ENCODE peak calls at places on chromosomes 7 and 10, in seven cellular contexts. Y is fibroblast of lung, W is mammary epithelial cell, P is IMR-90, S is SK-N-SH, V is colonic mucosa, N is PC-3. H is an unnamed sample.
A peak's percentile ranks its signal among the peaks of the same experiment; 100 is the strongest.

GRCh38 chr10:8130973-8131911 is 76.8 kb downstream of the GATA3 start:
- DNase-seq in Y (peak; percentile 87), W (peak; percentile 99), P (peak; percentile 15), S (no peak), V (no peak), N (peak; percentile 86), H (no peak)

GRCh38 chr7:123538189-123538714 is 3.9 kb upstream of the IQUB start:
- DNase-seq in Y (peak; percentile 91), W (peak; percentile 70), P (peak; percentile 90), S (no peak), V (no peak), N (peak; percentile 72), H (no peak)

GRCh38 chr7:22271311-22271710 is 85.6 kb downstream of the RAPGEF5 start:
- DNase-seq in Y (no peak), W (no peak), P (no peak), S (no peak), V (no peak), N (no peak), H (no peak)

GRCh38 chr10:132515811-132516726 is 21.5 kb upstream of the INPP5A start:
- DNase-seq in Y (no peak), W (no peak), P (no peak), S (no peak), V (no peak), N (no peak), H (peak; percentile 46)

GRCh38 chr7:38673795-38674194 is 42.6 kb upstream of the AMPH start:
- DNase-seq in Y (peak; percentile 25), W (peak; percentile 87), P (peak; percentile 84), S (no peak), V (no peak), N (peak; percentile 60), H (no peak)

GRCh38 chr10:119669975-119670640 is 18.9 kb downstream of the BAG3 start:
- DNase-seq in Y (no peak), W (no peak), P (no peak), S (no peak), V (no peak), N (no peak), H (no peak)

GRCh38 chr7:17500718-17501117 is 202.3 kb downstream of the AHR start:
- DNase-seq in Y (no peak), W (no peak), P (no peak), S (no peak), V (no peak), N (no peak), H (no peak)

GRCh38 chr7:26083113-26083512 is 68.9 kb upstream of the NFE2L3 start:
- DNase-seq in Y (peak; percentile 70), W (peak; percentile 87), P (no peak), S (no peak), V (no peak), N (peak; percentile 88), H (no peak)

GRCh38 chr7:29622335-29623265 is 59.0 kb downstream of the PRR15 start:
- DNase-seq in Y (peak; percentile 96), W (peak; percentile 94), P (peak; percentile 85), S (peak; percentile 36), V (no peak), N (peak; percentile 94), H (no peak)

GRCh38 chr10:100516847-100517246 is 2.8 kb downstream of the SEC31B start:
- DNase-seq in Y (no peak), W (no peak), P (no peak), S (peak; percentile 36), V (no peak), N (no peak), H (peak; percentile 68)

GRCh38 chr10:17059197-17059688 is 70.4 kb downstream of the CUBN start:
- DNase-seq in Y (peak; percentile 96), W (peak; percentile 43), P (peak; percentile 95), S (no peak), V (no peak), N (peak; percentile 66), H (no peak)

GRCh38 chr7:95520136-95520535 is 34.4 kb downstream of the ASB4 start:
- DNase-seq in Y (no peak), W (no peak), P (no peak), S (no peak), V (no peak), N (no peak), H (no peak)

GRCh38 chr7:28207486-28208158 is 27.0 kb upstream of the JAZF1 start:
- DNase-seq in Y (peak; percentile 68), W (peak; percentile 74), P (no peak), S (no peak), V (no peak), N (peak; percentile 28), H (no peak)

GRCh38 chr10:71083457-71083975 is 128.9 kb upstream of the UNC5B start:
- DNase-seq in Y (no peak), W (no peak), P (no peak), S (peak; percentile 5), V (peak; percentile 9), N (no peak), H (peak; percentile 26)

GRCh38 chr7:137731436-137731835 is 115.3 kb downstream of the DGKI start:
- DNase-seq in Y (peak; percentile 45), W (no peak), P (peak; percentile 64), S (no peak), V (no peak), N (no peak), H (no peak)

GRCh38 chr10:48306870-48307531 is 524 bp downstream of the MAPK8 start:
- DNase-seq in Y (peak; percentile 62), W (peak; percentile 32), P (peak; percentile 35), S (peak; percentile 93), V (peak; percentile 60), N (peak; percentile 26), H (no peak)

GRCh38 chr10:28077889-28078288 is 79.0 kb upstream of the ODAD2 start:
- DNase-seq in Y (peak; percentile 76), W (peak; percentile 79), P (peak; percentile 47), S (no peak), V (no peak), N (peak; percentile 73), H (no peak)

GRCh38 chr7:132656846-132657776 is 80.8 kb upstream of the PLXNA4 start:
- DNase-seq in Y (no peak), W (no peak), P (peak; percentile 2), S (peak; percentile 50), V (no peak), N (peak; percentile 32), H (peak; percentile 71)

GRCh38 chr7:84482476-84482875 is 287.9 kb upstream of the SEMA3A start:
- DNase-seq in Y (no peak), W (no peak), P (no peak), S (no peak), V (no peak), N (no peak), H (no peak)

GRCh38 chr7:50962962-50963374 is 180.3 kb upstream of the GRB10 start:
- DNase-seq in Y (peak; percentile 79), W (peak; percentile 70), P (no peak), S (no peak), V (peak; percentile 94), N (peak; percentile 97), H (peak; percentile 63)

GRCh38 chr7:157941210-157941609 is 604.4 kb downstream of the DNAJB6 start:
- DNase-seq in Y (no peak), W (no peak), P (no peak), S (no peak), V (no peak), N (no peak), H (peak; percentile 13)
- H3K27ac ChIP-seq in Y (no peak overlapping the region), W (no peak overlapping the region), P (no peak overlapping the region), S (no peak overlapping the region), V (no peak overlapping the region), N (no peak overlapping the region), H (no peak overlapping the region)

GRCh38 chr10:92592761-92593552 is at the start of gene KIF11:
- DNase-seq in Y (peak; percentile 95), W (peak; percentile 95), P (peak; percentile 96), S (peak; percentile 95), V (peak; percentile 99), N (peak; percentile 93), H (peak; percentile 98)

GRCh38 chr10:92591550-92592140 is 1.3 kb upstream of the KIF11 start:
- DNase-seq in Y (peak; percentile 95), W (peak; percentile 95), P (peak; percentile 92), S (peak; percentile 87), V (peak; percentile 91), N (peak; percentile 86), H (peak; percentile 93)

GRCh38 chr10:92593553-92594046 is 670 bp downstream of the KIF11 start:
- DNase-seq in Y (no peak), W (peak; percentile 17), P (no peak), S (no peak), V (no peak), N (no peak), H (no peak)

GRCh38 chr10:92595505-92595904 is 2.6 kb downstream of the KIF11 start:
- DNase-seq in Y (no peak), W (no peak), P (no peak), S (no peak), V (no peak), N (no peak), H (no peak)

DNA sequence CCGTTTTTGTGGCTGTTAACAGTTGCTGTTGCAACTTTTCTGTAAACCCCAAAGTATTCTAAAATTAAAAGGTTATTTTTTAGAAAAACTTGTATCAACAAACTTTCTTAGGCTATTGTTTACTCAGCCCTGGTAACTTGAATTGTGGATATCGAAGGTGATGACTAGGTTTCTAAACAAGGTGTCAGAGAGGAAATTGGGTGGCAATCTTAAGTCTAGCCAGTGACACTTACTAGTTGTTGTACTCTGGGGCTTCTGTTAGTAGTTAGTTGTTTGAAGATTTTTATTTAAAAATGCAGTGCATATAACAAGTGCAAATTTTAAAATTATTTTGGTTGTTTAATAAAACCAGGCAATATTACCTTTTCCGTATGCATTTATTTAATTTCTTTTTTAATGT is 1.3 kb downstream of the KIF11 start:
- DNase-seq in Y (no peak), W (peak; percentile 9), P (no peak), S (no peak), V (no peak), N (peak; percentile 11), H (no peak)
- H3K9ac ChIP-seq in Y (no peak overlapping the region), W (peak overlapping the region; percentile 92), P (peak overlapping the region; percentile 82), S (peak overlapping the region; percentile 82), V (no peak overlapping the region), N (peak overlapping the region; percentile 92), H (peak overlapping the region; percentile 70)

DNA sequence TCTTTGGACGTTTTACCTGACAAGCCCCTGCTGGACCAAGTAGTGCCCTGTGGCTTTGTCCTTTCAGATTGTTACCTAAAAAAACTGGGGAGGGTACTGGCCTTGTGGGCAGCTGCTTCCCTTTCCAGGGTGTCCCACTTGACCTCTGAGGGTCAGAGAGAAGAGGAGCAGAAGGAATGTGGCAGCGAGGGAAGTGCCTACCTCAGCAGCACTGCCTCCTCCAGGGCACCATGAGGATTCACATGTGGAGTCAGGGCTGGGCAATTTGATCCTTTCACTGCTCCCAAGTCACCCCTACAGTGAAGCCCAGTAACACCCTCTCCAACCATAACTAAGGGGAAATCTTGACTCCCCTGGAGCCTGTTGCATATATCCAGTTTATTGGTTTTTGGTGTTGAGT is 64.6 kb downstream of the ITGB1 start:
- DNase-seq in Y (no peak), W (no peak), P (no peak), S (no peak), V (no peak), N (peak; percentile 32), H (peak; percentile 84)
- TF ChIP-seq CTCF in Y (no peak), W (peak; percentile 24), P (no peak), S (peak; percentile 28), V (no peak), N (peak; percentile 55), H (peak; percentile 69)

GRCh38 chr7:64045301-64046040 is at the start of gene ZNF727:
- DNase-seq in Y (no peak), W (no peak), P (no peak), S (peak; percentile 67), V (peak; percentile 60), N (no peak), H (no peak)
- H3K27ac ChIP-seq in Y (no peak within 1 kb of the TSS), W (no peak within 1 kb of the TSS), P (no peak within 1 kb of the TSS), S (no peak within 1 kb of the TSS), V (no peak within 1 kb of the TSS), N (no peak within 1 kb of the TSS), H (no peak within 1 kb of the TSS)